ENCODE peak calls at places on chromosomes 12 and 14, in eight cellular contexts. U is heart right ventricle, F is DND-41, O is ascending aorta, I is cardiac muscle cell, E is GM12865, L is mesendoderm, B is mucosa of descending colon. V is an unnamed sample.

GRCh38 chr14:94598816-94599655 is 13.2 kb upstream of the SERPINA3 start:
- DNase-seq in I (no peak), U (peak; percentile 40), F (no peak), B (peak; percentile 85), L (peak; percentile 76), E (no peak), O (peak; percentile 50), V (no peak)

GRCh38 chr14:90567191-90567590 is 170.4 kb downstream of the CALM1 start:
- DNase-seq in E (no peak), I (no peak), O (no peak), F (no peak), L (no peak), U (no peak), B (no peak), V (no peak)

GRCh38 chr12:118650586-118650960 is 274.2 kb downstream of the SUDS3 start:
- DNase-seq in U (no peak), B (no peak), E (no peak), L (peak; percentile 7), O (no peak), I (no peak), F (no peak), V (no peak)

GRCh38 chr14:54664961-54665360 is 98.0 kb downstream of the SAMD4A start:
- DNase-seq in I (no peak), U (no peak), F (no peak), B (no peak), O (no peak), E (no peak), L (no peak), V (no peak)

GRCh38 chr12:59736786-59737185 is 141.0 kb downstream of the SLC16A7 start:
- DNase-seq in U (no peak), F (no peak), B (no peak), L (peak; percentile 95), E (no peak), O (no peak), I (no peak), V (no peak)

GRCh38 chr14:81161088-81161487 is 59.7 kb downstream of the GTF2A1 start:
- DNase-seq in U (no peak), B (no peak), O (no peak), I (no peak), F (no peak), L (no peak), E (no peak), V (no peak)

GRCh38 chr12:112122823-112123690 is 2.3 kb upstream of the TRAFD1 start:
- DNase-seq in I (peak; percentile 60), B (no peak), L (no peak), E (no peak), F (no peak), U (no peak), O (no peak), V (no peak)

GRCh38 chr14:65287264-65288131 is 125.0 kb upstream of the FUT8 start:
- DNase-seq in F (peak; percentile 63), I (no peak), E (peak; percentile 84), U (no peak), O (no peak), B (peak; percentile 67), L (no peak), V (peak; percentile 91)

GRCh38 chr12:116194935-116195431 is 82.5 kb downstream of the MED13L start:
- DNase-seq in E (peak; percentile 94), B (no peak), U (no peak), F (peak; percentile 57), I (no peak), L (peak; percentile 37), O (no peak), V (peak; percentile 51)

GRCh38 chr14:105883066-105884005 is 357.0 kb downstream of the TMEM121 start:
- DNase-seq in O (no peak), L (no peak), E (no peak), B (peak; percentile 31), I (no peak), F (no peak), U (peak; percentile 2), V (no peak)

GRCh38 chr12:2646341-2646740 is 148.4 kb upstream of the FKBP4 start:
- DNase-seq in U (no peak), L (no peak), O (no peak), E (no peak), I (no peak), B (no peak), F (no peak), V (no peak)

GRCh38 chr12:2643736-2644135 is 151.0 kb upstream of the FKBP4 start:
- DNase-seq in E (no peak), U (no peak), F (no peak), L (no peak), O (no peak), I (no peak), B (no peak), V (no peak)

GRCh38 chr12:2642896-2643425 is 151.8 kb upstream of the FKBP4 start:
- DNase-seq in U (no peak), B (no peak), E (no peak), I (no peak), F (no peak), L (no peak), O (no peak), V (no peak)

GRCh38 chr12:2647186-2647585 is 147.6 kb upstream of the FKBP4 start:
- DNase-seq in L (no peak), U (no peak), I (no peak), F (no peak), B (no peak), O (no peak), E (no peak), V (no peak)

DNA sequence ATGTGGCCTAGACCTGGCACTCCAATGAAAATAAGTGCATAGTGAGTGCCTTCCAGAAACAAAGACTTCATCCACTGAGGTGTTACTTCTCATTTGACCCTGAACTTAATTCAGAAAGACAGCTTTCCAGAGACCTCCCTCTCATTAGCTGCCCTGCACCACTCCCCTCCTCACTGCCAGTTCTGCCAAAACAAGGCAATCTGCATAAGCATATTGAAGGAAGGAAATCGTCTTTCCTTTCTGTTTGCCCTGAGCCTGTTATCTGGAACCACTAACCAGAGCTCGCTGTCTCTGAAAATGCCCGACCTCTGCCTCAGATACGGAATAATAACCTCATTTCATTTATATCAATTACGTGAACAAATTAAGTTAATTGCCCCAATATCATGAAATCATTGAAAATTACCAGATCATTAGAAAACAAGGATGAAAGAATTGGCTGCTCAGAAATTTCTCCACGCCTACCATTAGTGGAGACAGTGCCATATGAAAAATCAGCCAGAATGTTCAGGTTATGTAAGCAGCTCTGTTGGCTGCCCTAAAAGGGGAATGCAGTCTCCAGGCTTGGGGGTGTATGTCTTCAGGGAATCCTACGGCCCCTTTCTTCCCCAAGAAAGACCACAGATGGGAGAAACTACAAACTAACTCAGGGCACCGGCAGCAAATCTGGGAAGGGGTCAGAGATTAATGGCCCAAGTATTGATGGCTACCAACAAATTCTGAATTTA is 149.9 kb upstream of the FKBP4 start:
- DNase-seq in U (no peak), O (no peak), B (no peak), F (no peak), I (no peak), L (no peak), E (no peak), V (no peak)
- H3K4me3 ChIP-seq in U (no peak overlapping the region), O (no peak overlapping the region), B (no peak overlapping the region), F (no peak overlapping the region), I (no peak overlapping the region), L (no peak overlapping the region), E (no peak overlapping the region), V (no peak overlapping the region)

GRCh38 chr12:34296143-34297041 is 274.1 kb downstream of the ALG10 start:
- DNase-seq in E (no peak), B (peak; percentile 27), F (no peak), O (no peak), L (no peak), U (peak; percentile 1), I (no peak), V (no peak)
- H3K4me3 ChIP-seq in E (no peak overlapping the region), B (no peak overlapping the region), F (no peak overlapping the region), O (no peak overlapping the region), L (no peak overlapping the region), U (no peak overlapping the region), I (no peak overlapping the region), V (no peak overlapping the region)

DNA sequence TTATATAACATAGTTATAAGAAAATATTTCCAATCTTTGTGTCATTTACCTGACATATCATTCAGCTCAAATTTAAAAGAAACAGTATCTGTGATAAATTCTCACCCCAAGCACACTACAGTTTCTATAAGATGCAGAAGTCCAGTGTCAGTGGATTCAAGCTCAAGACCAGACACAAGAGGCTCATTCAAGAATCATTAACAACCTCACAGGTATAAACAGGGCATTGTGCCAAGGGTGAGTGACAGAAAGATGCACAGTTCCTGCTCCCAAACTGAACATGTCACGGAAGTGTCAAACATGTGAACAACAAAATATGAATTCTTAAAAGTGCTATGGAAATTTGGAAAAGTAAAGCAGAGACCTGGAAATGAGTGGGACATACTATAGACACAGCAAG is 12.8 kb downstream of the ATP2B1 start:
- DNase-seq in O (no peak), B (no peak), U (no peak), L (no peak), I (no peak), F (no peak), E (no peak), V (no peak)
- H3K4me3 ChIP-seq in O (no peak overlapping the region), B (no peak overlapping the region), U (no peak overlapping the region), L (no peak overlapping the region), I (no peak overlapping the region), F (no peak overlapping the region), E (no peak overlapping the region), V (no peak overlapping the region)

GRCh38 chr12:114404451-114405198 is 1.3 kb downstream of the TBX5 start:
- DNase-seq in I (no peak), U (no peak), O (no peak), F (no peak), L (peak; percentile 47), E (no peak), B (no peak), V (no peak)
- H3K4me3 ChIP-seq in I (peak overlapping the region; percentile 97), U (peak overlapping the region; percentile 58), O (peak overlapping the region; percentile 48), F (no peak overlapping the region), L (no peak overlapping the region), E (no peak overlapping the region), B (no peak overlapping the region), V (no peak overlapping the region)

DNA sequence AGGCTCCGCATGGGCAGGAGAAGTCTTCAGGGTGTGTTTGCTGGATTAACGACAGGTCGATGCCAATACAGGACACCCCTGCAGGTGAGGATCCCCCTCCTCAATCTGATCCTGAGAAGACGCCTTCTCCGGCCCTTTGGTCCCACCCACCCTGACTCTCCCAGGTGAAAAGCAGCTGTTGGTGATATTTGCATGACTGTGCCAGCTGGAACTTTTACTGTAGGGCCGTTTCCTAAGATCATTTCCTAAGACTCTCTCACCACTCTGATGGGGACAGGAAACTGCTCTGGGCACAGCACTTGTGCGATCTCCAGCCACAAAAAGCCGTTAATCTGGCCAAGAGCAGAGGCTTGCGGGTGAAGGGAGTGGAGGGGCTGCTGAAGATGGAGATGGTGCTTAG is 16.8 kb upstream of the EIF5 start:
- DNase-seq in L (no peak), E (no peak), U (no peak), I (no peak), O (no peak), B (no peak), F (no peak), V (no peak)
- H3K4me3 ChIP-seq in L (no peak overlapping the region), E (no peak overlapping the region), U (no peak overlapping the region), I (no peak overlapping the region), O (no peak overlapping the region), B (no peak overlapping the region), F (no peak overlapping the region), V (no peak overlapping the region)

GRCh38 chr12:1666685-1667162 is 24.1 kb upstream of the ADIPOR2 start:
- DNase-seq in L (no peak), O (no peak), F (no peak), I (no peak), E (peak; percentile 16), B (no peak), U (no peak), V (no peak)
- H3K4me3 ChIP-seq in L (no peak overlapping the region), O (no peak overlapping the region), F (no peak overlapping the region), I (no peak overlapping the region), E (no peak overlapping the region), B (no peak overlapping the region), U (no peak overlapping the region), V (no peak overlapping the region)